ENCODE peak calls at places on chromosomes 6 and 20, in six cellular contexts. H, W, A, N, I and K are unnamed samples.

GRCh38 chr6:155252581-155252980 is 11.2 kb upstream of the CLDN20 start:
- DNase-seq in H (no peak), W (no peak), A (no peak), N (no peak), I (no peak), K (no peak)

GRCh38 chr20:37328149-37328945 is 17.6 kb upstream of the SRC start:
- DNase-seq in H (no peak), W (no peak), A (no peak), N (no peak), I (no peak), K (no peak)

GRCh38 chr20:48205281-48205782 is 420.1 kb upstream of the SULF2 start:
- DNase-seq in H (no peak), W (no peak), A (no peak), N (no peak), I (no peak), K (no peak)

GRCh38 chr6:3209114-3210023 is 18.1 kb downstream of the TUBB2B start:
- DNase-seq in H (peak), W (no peak), A (peak), N (peak), I (peak), K (no peak)

GRCh38 chr6:160972111-160972510 is 19.5 kb upstream of the MAP3K4 start:
- DNase-seq in H (no peak), W (no peak), A (no peak), N (no peak), I (peak), K (no peak)

GRCh38 chr6:28953039-28953872 is 29.5 kb upstream of the TRIM27 start:
- DNase-seq in H (no peak), W (peak), A (peak), N (peak), I (peak), K (peak)

GRCh38 chr6:169387809-169388383 is 134.2 kb upstream of the THBS2 start:
- DNase-seq in H (no peak), W (no peak), A (no peak), N (no peak), I (no peak), K (no peak)

GRCh38 chr20:8361008-8361652 is 229.1 kb downstream of the PLCB1 start:
- DNase-seq in H (no peak), W (no peak), A (peak), N (no peak), I (peak), K (no peak)

GRCh38 chr6:28269492-28269891 is 2.5 kb downstream of the ZSCAN26 start:
- DNase-seq in H (no peak), W (no peak), A (peak), N (peak), I (peak), K (peak)

GRCh38 chr6:105326838-105327745 is 75.8 kb downstream of the PREP start:
- DNase-seq in H (no peak), W (no peak), A (peak), N (no peak), I (peak), K (no peak)

GRCh38 chr6:115602471-115602870 is 458.2 kb downstream of the FRK start:
- DNase-seq in H (no peak), W (no peak), A (no peak), N (no peak), I (peak), K (no peak)

GRCh38 chr20:59147197-59147596 is 16.4 kb upstream of the ZNF831 start:
- DNase-seq in H (no peak), W (no peak), A (no peak), N (no peak), I (no peak), K (no peak)

GRCh38 chr20:37929366-37930014 is 26.6 kb downstream of the VSTM2L start:
- DNase-seq in H (no peak), W (no peak), A (no peak), N (no peak), I (no peak), K (no peak)

GRCh38 chr20:50107796-50108331 is 5.1 kb downstream of the UBE2V1 start:
- DNase-seq in H (no peak), W (no peak), A (no peak), N (no peak), I (no peak), K (no peak)

GRCh38 chr20:44014807-44015732 is 100.4 kb downstream of the TOX2 start:
- DNase-seq in H (no peak), W (no peak), A (no peak), N (peak), I (no peak), K (peak)

GRCh38 chr6:45830441-45831139 is 185.1 kb downstream of the CLIC5 start:
- DNase-seq in H (no peak), W (no peak), A (no peak), N (no peak), I (peak), K (no peak)

GRCh38 chr6:143337201-143337949 is 113.1 kb downstream of the ADAT2 start:
- DNase-seq in H (no peak), W (peak), A (no peak), N (peak), I (peak), K (peak)

GRCh38 chr20:44643596-44644383 is 7.7 kb downstream of the ADA start:
- DNase-seq in H (peak), W (peak), A (peak), N (peak), I (peak), K (peak)

GRCh38 chr6:14841901-14842421 is 403.9 kb upstream of the JARID2 start:
- DNase-seq in H (peak), W (no peak), A (no peak), N (no peak), I (peak), K (no peak)

GRCh38 chr6:8889514-8889913 is 454.2 kb upstream of the SLC35B3 start:
- DNase-seq in H (no peak), W (no peak), A (no peak), N (no peak), I (no peak), K (no peak)

GRCh38 chr6:17588011-17588410 is 12.1 kb upstream of the FAM8A1 start:
- DNase-seq in H (no peak), W (no peak), A (no peak), N (no peak), I (no peak), K (no peak)

GRCh38 chr20:13363473-13363872 is 142.4 kb downstream of the ISM1 start:
- DNase-seq in H (no peak), W (no peak), A (no peak), N (no peak), I (no peak), K (no peak)

GRCh38 chr20:24379116-24379927 is 90.1 kb upstream of the SYNDIG1 start:
- DNase-seq in H (peak), W (no peak), A (peak), N (no peak), I (peak), K (no peak)

GRCh38 chr6:34466242-34467185 is 638 bp downstream of the PACSIN1 start:
- DNase-seq in H (no peak), W (no peak), A (no peak), N (no peak), I (no peak), K (no peak)

GRCh38 chr20:51413753-51414323 is 128.7 kb downstream of the NFATC2 start:
- DNase-seq in H (no peak), W (no peak), A (no peak), N (no peak), I (no peak), K (no peak)

GRCh38 chr20:44006126-44006525 is 91.5 kb downstream of the TOX2 start:
- DNase-seq in H (no peak), W (no peak), A (no peak), N (no peak), I (no peak), K (no peak)

GRCh38 chr6:88004707-88005106 is 42.9 kb upstream of the SPACA1 start:
- DNase-seq in H (no peak), W (no peak), A (no peak), N (no peak), I (no peak), K (no peak)

GRCh38 chr20:46699651-46700359 is 9.6 kb upstream of the SLC2A10 start:
- DNase-seq in H (no peak), W (no peak), A (no peak), N (peak), I (peak), K (peak)

GRCh38 chr6:38182426-38182825 is 362.9 kb downstream of the ZFAND3 start:
- DNase-seq in H (no peak), W (no peak), A (no peak), N (no peak), I (no peak), K (no peak)

GRCh38 chr6:142207265-142207877 is 60.3 kb downstream of the VTA1 start:
- DNase-seq in H (no peak), W (peak), A (peak), N (peak), I (peak), K (peak)

GRCh38 chr6:19866900-19867627 is 29.9 kb downstream of the ID4 start:
- DNase-seq in H (no peak), W (no peak), A (peak), N (no peak), I (peak), K (no peak)

GRCh38 chr6:89045585-89045984 is 35.0 kb upstream of the PNRC1 start:
- DNase-seq in H (no peak), W (no peak), A (no peak), N (no peak), I (no peak), K (no peak)

GRCh38 chr6:85112540-85112939 is 337.3 kb upstream of the NT5E start:
- DNase-seq in H (no peak), W (no peak), A (no peak), N (no peak), I (no peak), K (no peak)

GRCh38 chr6:108653864-108654402 is 93.2 kb downstream of the FOXO3 start:
- DNase-seq in H (peak), W (no peak), A (no peak), N (peak), I (peak), K (peak)

GRCh38 chr6:41657131-41658094 is 19.1 kb downstream of the MDFI start:
- DNase-seq in H (no peak), W (no peak), A (no peak), N (no peak), I (no peak), K (no peak)

GRCh38 chr20:55174635-55175034 is 699.2 kb downstream of the DOK5 start:
- DNase-seq in H (no peak), W (no peak), A (no peak), N (no peak), I (no peak), K (no peak)